ENCODE peak calls at places on chromosomes 12 and 14, in four cellular contexts. X, T, A and M are unnamed samples.

GRCh38 chr12:50765325-50765911 is 1.5 kb downstream of the ATF1 start:
- DNase-seq in X (no peak), A (no peak), T (peak; percentile 50), M (peak; percentile 42)

GRCh38 chr12:118151755-118152154 is 15.8 kb downstream of the PEBP1 start:
- DNase-seq in T (no peak), X (no peak), A (no peak), M (no peak)

GRCh38 chr12:53670308-53670707 is 5.6 kb downstream of the ATP5MC2 start:
- DNase-seq in A (no peak), X (no peak), T (no peak), M (no peak)

GRCh38 chr12:67928621-67929369 is 60.5 kb upstream of the IFNG-AS1 start:
- DNase-seq in A (no peak), T (no peak), X (no peak), M (no peak)

GRCh38 chr12:104340917-104341611 is 37.5 kb downstream of the EID3 start:
- DNase-seq in T (no peak), A (no peak), X (no peak), M (no peak)

GRCh38 chr12:27554421-27555186 is 30.6 kb downstream of the PPFIBP1 start:
- DNase-seq in X (no peak), A (no peak), T (no peak), M (no peak)

GRCh38 chr12:69443916-69444315 is 26.3 kb upstream of the FRS2 start:
- DNase-seq in X (no peak), A (no peak), T (no peak), M (no peak)

GRCh38 chr12:48981757-48982157 is 3.6 kb downstream of the WNT1 start:
- DNase-seq in T (no peak), A (no peak), X (no peak), M (no peak)

GRCh38 chr14:64656986-64657385 is 47.2 kb upstream of the PLEKHG3 start:
- DNase-seq in T (no peak), X (no peak), A (no peak), M (no peak)

GRCh38 chr12:104684884-104685283 is 228.1 kb downstream of the CHST11 start:
- DNase-seq in T (no peak), X (no peak), A (no peak), M (no peak)

GRCh38 chr14:87161502-87161901 is 831.5 kb downstream of the GALC start:
- DNase-seq in A (no peak), X (no peak), T (no peak), M (no peak)

GRCh38 chr12:110754101-110754793 is 11.6 kb upstream of the PPP1CC start:
- DNase-seq in A (no peak), T (no peak), X (no peak), M (no peak)

GRCh38 chr14:92931681-92932447 is 8.9 kb downstream of the CHGA start:
- DNase-seq in X (no peak), T (no peak), A (no peak), M (no peak)

GRCh38 chr12:62948123-62948522 is 13.2 kb upstream of the PPM1H start:
- DNase-seq in T (no peak), A (no peak), X (no peak), M (no peak)

GRCh38 chr14:64649383-64649998 is 54.7 kb upstream of the PLEKHG3 start:
- DNase-seq in T (no peak), A (no peak), X (no peak), M (no peak)

GRCh38 chr12:95326450-95326849 is 108.8 kb downstream of the VEZT start:
- DNase-seq in T (peak; percentile 28), A (no peak), X (no peak), M (no peak)

GRCh38 chr12:130832561-130833209 is 6.4 kb downstream of the STX2 start:
- DNase-seq in X (no peak), A (no peak), T (no peak), M (peak; percentile 80)

GRCh38 chr12:25324861-25325260 is 74.1 kb upstream of the KRAS start:
- DNase-seq in A (no peak), T (no peak), X (no peak), M (no peak)

GRCh38 chr12:25326326-25326725 is 75.6 kb upstream of the KRAS start:
- DNase-seq in X (no peak), A (no peak), T (no peak), M (no peak)

GRCh38 chr12:25327321-25327720 is 76.6 kb upstream of the KRAS start:
- DNase-seq in X (no peak), A (no peak), T (no peak), M (no peak)

GRCh38 chr12:25332143-25332542 is 81.4 kb upstream of the KRAS start:
- DNase-seq in A (no peak), X (no peak), T (no peak), M (no peak)

GRCh38 chr12:25328082-25328712 is 77.5 kb upstream of the KRAS start:
- DNase-seq in X (no peak), T (peak; percentile 3), A (no peak), M (no peak)
- TF ChIP-seq ATF2 in X (no peak), T (no peak), A (no peak), M (no peak)

DNA sequence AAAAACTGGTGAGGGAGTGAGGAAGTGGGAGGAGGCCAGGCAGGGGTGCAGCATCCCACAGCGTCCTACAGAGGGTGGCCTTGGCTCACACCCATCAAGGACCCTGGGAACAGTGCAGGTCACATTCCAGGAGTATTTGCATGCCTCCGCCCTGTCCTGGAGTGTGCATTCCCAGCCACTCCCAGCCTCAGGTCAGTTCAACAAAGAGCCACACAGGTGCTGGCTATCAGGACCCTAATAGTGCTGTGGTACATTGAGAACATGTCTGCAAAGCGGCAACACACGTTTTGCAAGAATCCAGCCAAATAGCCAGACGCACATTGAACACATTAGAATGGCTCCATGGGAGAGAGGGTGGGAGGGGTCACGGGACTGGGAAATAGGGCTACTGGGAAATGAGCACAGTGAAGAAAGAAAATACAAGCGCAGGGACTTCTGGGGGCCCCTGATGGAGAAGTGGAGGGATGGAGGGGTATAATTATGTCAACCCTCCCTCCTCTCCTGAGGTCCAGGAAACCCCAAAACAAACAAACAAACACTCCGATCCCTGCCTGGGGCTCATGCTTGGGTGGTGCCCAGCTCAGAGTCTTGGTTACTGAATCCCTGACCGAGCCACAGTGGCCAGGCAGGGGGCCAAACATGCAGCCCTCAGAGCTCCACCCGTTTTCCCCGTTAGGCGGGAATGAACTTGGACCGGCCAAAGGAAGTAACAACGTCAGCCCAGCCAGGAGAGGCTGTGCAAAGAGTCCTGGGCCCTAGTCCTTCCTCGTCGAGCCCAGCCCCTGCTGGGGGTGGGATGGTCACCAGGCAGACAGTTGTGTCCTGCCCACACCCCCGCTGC is 36.4 kb downstream of the CMKLR1 start:
- DNase-seq in T (peak; percentile 84), X (no peak), A (peak; percentile 41), M (no peak)
- H3K4me3 ChIP-seq in T (peak overlapping the region; percentile 25), X (no peak overlapping the region), A (no peak overlapping the region), M (no peak overlapping the region)

GRCh38 chr14:24430143-24430681 is 458 bp downstream of the KHNYN start:
- DNase-seq in A (no peak), X (no peak), T (peak; percentile 71), M (peak; percentile 85)
- TF ChIP-seq ATF2 in A (no peak), X (no peak), T (no peak), M (no peak)

GRCh38 chr14:104223810-104224515 is 85.6 kb downstream of the KIF26A start:
- DNase-seq in T (no peak), X (no peak), A (no peak), M (no peak)
- H3K4me3 ChIP-seq in T (no peak overlapping the region), X (no peak overlapping the region), A (no peak overlapping the region), M (no peak overlapping the region)